ENCODE peak calls at places on chromosomes 1 and 21, in seven cellular contexts. I is stomach, R is mammary epithelial cell, X is transverse colon, E is BE2C, O is neural progenitor cell, B is thyroid gland. K is an unnamed sample.

GRCh38 chr1:15090373-15090772 is 63.2 kb upstream of the TMEM51 start:
- DNase-seq in I (peak; percentile 95), R (peak; percentile 30), X (peak; percentile 88), B (peak; percentile 96), O (peak; percentile 86), E (peak; percentile 15), K (no peak)

GRCh38 chr1:179178965-179179364 is 50.5 kb downstream of the ABL2 start:
- DNase-seq in O (no peak), E (no peak), X (no peak), B (no peak), R (peak; percentile 68), I (no peak), K (no peak)

GRCh38 chr1:36856126-36856525 is 178.2 kb downstream of the GRIK3 start:
- DNase-seq in E (peak; percentile 40), O (no peak), B (no peak), I (no peak), X (no peak), R (no peak), K (no peak)

GRCh38 chr1:209993061-209993830 is 55.2 kb downstream of the SYT14 start:
- DNase-seq in O (no peak), R (no peak), B (peak; percentile 95), E (no peak), X (no peak), I (no peak), K (no peak)

GRCh38 chr1:107870691-107871090 is 94.3 kb downstream of the VAV3 start:
- DNase-seq in E (no peak), R (peak; percentile 42), X (no peak), I (no peak), O (no peak), B (no peak), K (no peak)

GRCh38 chr1:232816324-232816723 is 11.1 kb downstream of the MAP10 start:
- DNase-seq in O (no peak), I (no peak), X (no peak), B (no peak), R (no peak), E (no peak), K (no peak)

GRCh38 chr1:9391620-9392019 is 98.9 kb downstream of the SPSB1 start:
- DNase-seq in X (no peak), E (no peak), O (no peak), R (no peak), I (no peak), B (no peak), K (no peak)

GRCh38 chr1:207007352-207008033 is 25.1 kb downstream of the C1orf116 start:
- DNase-seq in E (no peak), I (peak; percentile 74), R (peak; percentile 96), O (peak; percentile 52), B (peak; percentile 79), X (no peak), K (no peak)

GRCh38 chr1:27660300-27660837 is 11.6 kb downstream of the IFI6 start:
- DNase-seq in I (no peak), B (no peak), E (no peak), R (no peak), X (no peak), O (no peak), K (no peak)

GRCh38 chr1:28259935-28260802 is 851 bp downstream of the SESN2 start:
- DNase-seq in X (peak; percentile 72), O (peak; percentile 97), I (peak; percentile 75), R (peak; percentile 87), E (peak; percentile 58), B (peak; percentile 71), K (peak; percentile 52)

GRCh38 chr1:172238969-172239368 is 181.5 kb upstream of the C1orf105 start:
- DNase-seq in B (no peak), O (no peak), I (no peak), E (no peak), X (no peak), R (no peak), K (no peak)

GRCh38 chr1:223240122-223240521 is 97.1 kb upstream of the TLR5 start:
- DNase-seq in I (no peak), E (no peak), B (no peak), R (no peak), X (no peak), O (no peak), K (no peak)

GRCh38 chr1:59769412-59770095 is 45.2 kb upstream of the HOOK1 start:
- DNase-seq in I (no peak), O (no peak), B (no peak), E (no peak), R (no peak), X (no peak), K (no peak)

GRCh38 chr1:228175316-228176023 is 9.9 kb downstream of the IBA57 start:
- DNase-seq in X (no peak), E (no peak), O (no peak), B (no peak), I (no peak), R (no peak), K (no peak)

GRCh38 chr1:46401964-46402626 is 8.0 kb downstream of the FAAH start:
- DNase-seq in I (peak; percentile 92), E (peak; percentile 16), X (peak; percentile 87), O (peak; percentile 20), R (peak; percentile 95), B (peak; percentile 97), K (peak; percentile 80)

GRCh38 chr21:36591326-36591970 is 107.5 kb upstream of the SIM2 start:
- DNase-seq in O (no peak), R (no peak), E (no peak), X (no peak), I (no peak), B (no peak), K (no peak)

GRCh38 chr1:75099581-75099980 is 34.6 kb upstream of the LHX8 start:
- DNase-seq in B (no peak), E (no peak), R (no peak), I (no peak), O (no peak), X (no peak), K (no peak)

GRCh38 chr1:209743145-209743482 is 12.7 kb upstream of the TRAF3IP3 start:
- DNase-seq in I (peak; percentile 49), O (no peak), E (no peak), R (peak; percentile 42), X (no peak), B (peak; percentile 20), K (peak; percentile 45)

GRCh38 chr1:41919764-41920397 is 1.2 kb upstream of the HIVEP3 start:
- DNase-seq in E (peak; percentile 88), I (peak; percentile 40), R (no peak), B (peak; percentile 21), O (peak; percentile 56), X (peak; percentile 57), K (peak; percentile 86)

GRCh38 chr1:201648911-201649775 is 110.2 kb downstream of the NAV1 start:
- DNase-seq in X (peak; percentile 35), O (peak; percentile 61), R (no peak), E (peak; percentile 37), B (peak; percentile 61), I (peak; percentile 31), K (no peak)

GRCh38 chr1:231159963-231160761 is 1.7 kb upstream of the TRIM67 start:
- DNase-seq in I (no peak), O (no peak), B (no peak), X (no peak), E (no peak), R (no peak), K (no peak)
- H3K27me3 ChIP-seq in I (peaks cover 50% of the 10 kb centered on the region), O (peaks cover 97% of the 10 kb centered on the region), B (peaks cover 17% of the 10 kb centered on the region), X (peaks cover 93% of the 10 kb centered on the region), E (peaks cover 2% of the 10 kb centered on the region), R (peaks cover 43% of the 10 kb centered on the region), K (peaks cover 45% of the 10 kb centered on the region)

DNA sequence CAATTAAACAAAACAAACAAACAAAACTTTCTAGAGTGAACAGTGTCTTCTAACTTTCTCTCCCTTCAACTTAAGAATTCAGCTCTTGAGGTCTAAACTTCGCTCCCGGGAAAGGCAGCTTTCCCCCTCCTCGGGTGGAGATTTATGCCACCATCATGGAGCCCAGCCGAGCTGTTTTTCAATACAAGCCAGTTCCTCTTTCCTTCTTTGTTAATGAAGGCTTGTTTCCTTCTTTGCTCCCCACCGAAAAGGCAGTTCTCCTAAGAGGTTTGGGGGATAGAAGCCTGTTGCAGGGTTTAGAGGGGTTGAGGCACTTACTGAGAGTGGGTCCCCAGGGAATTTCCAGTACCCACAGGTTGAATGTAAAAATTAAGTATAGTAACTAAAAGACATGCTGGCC is 26.5 kb downstream of the OLIG1 start:
- DNase-seq in B (no peak), R (no peak), E (no peak), O (no peak), I (no peak), X (no peak), K (no peak)
- H3K27me3 ChIP-seq in B (no peaks in the 10 kb centered on the region), R (no peaks in the 10 kb centered on the region), E (peaks cover 37% of the 10 kb centered on the region), O (peaks cover 3% of the 10 kb centered on the region), I (peaks cover 6% of the 10 kb centered on the region), X (peaks cover 18% of the 10 kb centered on the region), K (no peaks in the 10 kb centered on the region)

GRCh38 chr21:34911360-34911759 is 137.7 kb downstream of the RUNX1 start:
- DNase-seq in X (no peak), I (no peak), E (no peak), O (no peak), R (no peak), B (no peak), K (no peak)
- H3K27me3 ChIP-seq in X (no peaks in the 10 kb centered on the region), I (no peaks in the 10 kb centered on the region), E (no peaks in the 10 kb centered on the region), O (no peaks in the 10 kb centered on the region), R (no peaks in the 10 kb centered on the region), B (no peaks in the 10 kb centered on the region), K (no peaks in the 10 kb centered on the region)

GRCh38 chr1:2336499-2336898 is 54.9 kb downstream of the MORN1 start:
- DNase-seq in X (no peak), B (no peak), R (no peak), O (no peak), E (no peak), I (no peak), K (no peak)

GRCh38 chr1:2339206-2340085 is 51.9 kb downstream of the MORN1 start:
- DNase-seq in E (no peak), R (no peak), X (no peak), B (no peak), I (no peak), O (no peak), K (no peak)

GRCh38 chr1:2335721-2336475 is 55.5 kb downstream of the MORN1 start:
- DNase-seq in I (no peak), X (no peak), E (peak; percentile 28), R (no peak), O (no peak), B (no peak), K (no peak)

GRCh38 chr1:2337081-2337480 is 54.3 kb downstream of the MORN1 start:
- DNase-seq in R (no peak), O (no peak), X (no peak), E (no peak), I (no peak), B (no peak), K (no peak)

DNA sequence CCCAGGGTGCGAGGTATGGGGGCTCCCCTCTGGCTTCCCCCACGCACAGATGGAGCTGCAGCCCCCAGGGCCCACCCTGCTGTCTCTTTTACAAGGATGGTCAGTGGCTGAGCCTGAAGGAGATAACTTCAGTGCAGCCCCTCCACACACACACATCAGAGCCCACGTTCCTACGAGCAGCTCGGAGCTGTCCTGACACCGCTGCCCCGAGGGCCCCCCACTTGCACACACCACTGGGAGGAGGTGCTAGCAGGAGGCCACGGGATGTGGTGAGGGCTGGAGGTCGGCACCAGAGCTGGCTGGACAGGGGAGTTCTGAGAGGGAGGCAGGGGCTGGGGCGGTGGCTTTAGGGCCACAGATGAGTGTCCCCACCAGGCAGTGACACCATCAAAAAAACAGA is 53.9 kb downstream of the MORN1 start:
- DNase-seq in X (no peak), O (no peak), R (no peak), B (no peak), I (no peak), E (no peak), K (no peak)
- H3K27me3 ChIP-seq in X (no peaks in the 10 kb centered on the region), O (no peaks in the 10 kb centered on the region), R (no peaks in the 10 kb centered on the region), B (no peaks in the 10 kb centered on the region), I (no peaks in the 10 kb centered on the region), E (no peaks in the 10 kb centered on the region), K (peaks cover 4% of the 10 kb centered on the region)